ENCODE peak calls at places on chromosomes 7 and 10, in ten cellular contexts. Y, O, C, W, K, I, N, S, A and H are unnamed samples.

GRCh38 chr10:103241262-103242011 is 4.2 kb upstream of the RPEL1 start:
- DNase-seq in I (peak), K (peak), S (peak), C (no peak), A (no peak), N (no peak), O (no peak), Y (peak), W (no peak), H (no peak)

GRCh38 chr10:133379152-133379800 is at the start of gene PAOX:
- DNase-seq in C (no peak), Y (peak), N (peak), W (no peak), A (peak), S (no peak), O (peak), K (peak), I (no peak), H (no peak)

GRCh38 chr7:91287685-91288084 is 23.5 kb downstream of the FZD1 start:
- DNase-seq in I (peak), Y (no peak), K (no peak), N (no peak), S (no peak), O (no peak), A (no peak), C (no peak), W (no peak), H (no peak)

GRCh38 chr10:11165591-11166543 is 148.2 kb downstream of the CELF2 start:
- DNase-seq in O (no peak), Y (peak), K (peak), N (peak), W (no peak), A (peak), S (no peak), C (no peak), I (no peak), H (no peak)

GRCh38 chr7:139730746-139731612 is 46.8 kb downstream of the HIPK2 start:
- DNase-seq in S (no peak), I (peak), N (no peak), K (no peak), W (no peak), O (no peak), A (no peak), Y (peak), C (no peak), H (no peak)

GRCh38 chr7:31096882-31097258 is 44.8 kb downstream of the ADCYAP1R1 start:
- DNase-seq in O (no peak), K (no peak), W (no peak), S (no peak), C (no peak), A (no peak), I (no peak), Y (no peak), N (no peak), H (no peak)

GRCh38 chr10:92410501-92410900 is 119.5 kb downstream of the MARCHF5 start:
- DNase-seq in W (no peak), N (no peak), K (no peak), A (no peak), Y (no peak), O (no peak), S (no peak), I (no peak), C (no peak), H (no peak)

GRCh38 chr10:28676297-28676967 is 889 bp upstream of the BAMBI start:
- DNase-seq in O (peak), C (no peak), N (no peak), W (no peak), K (peak), S (no peak), I (no peak), Y (peak), A (no peak), H (no peak)

GRCh38 chr7:116610210-116610609 is 61.8 kb upstream of the MET start:
- DNase-seq in I (no peak), N (no peak), C (no peak), W (no peak), Y (no peak), K (no peak), A (no peak), O (no peak), S (no peak), H (no peak)

GRCh38 chr7:41709621-41710020 is 6.7 kb upstream of the INHBA start:
- DNase-seq in Y (no peak), A (no peak), I (no peak), N (no peak), S (no peak), K (no peak), O (no peak), C (no peak), W (no peak), H (no peak)

GRCh38 chr10:88111294-88111693 is 247.9 kb downstream of the PTEN start:
- DNase-seq in C (no peak), Y (no peak), O (no peak), W (no peak), N (no peak), S (no peak), K (no peak), I (no peak), A (no peak), H (no peak)

GRCh38 chr7:153430931-153431330 is 621.3 kb upstream of the DPP6 start:
- DNase-seq in C (no peak), S (no peak), N (no peak), W (no peak), O (peak), A (no peak), I (no peak), K (peak), Y (no peak), H (no peak)

GRCh38 chr10:121927841-121928527 is at the start of gene ATE1:
- DNase-seq in W (peak), N (peak), O (peak), K (peak), C (peak), I (peak), Y (peak), A (peak), S (peak), H (no peak)

GRCh38 chr7:158829021-158829341 is 328 bp downstream of the ESYT2 start:
- DNase-seq in N (no peak), A (peak), Y (no peak), S (peak), I (peak), K (peak), C (peak), O (no peak), W (no peak), H (no peak)

GRCh38 chr10:71657604-71658348 is 61.8 kb downstream of the C10orf105 start:
- DNase-seq in C (no peak), A (no peak), Y (no peak), I (no peak), S (no peak), N (peak), O (peak), K (peak), W (no peak), H (no peak)

GRCh38 chr10:125002044-125002422 is 60.1 kb downstream of the ZRANB1 start:
- DNase-seq in S (no peak), W (no peak), O (no peak), I (no peak), Y (no peak), K (no peak), A (peak), C (no peak), N (no peak), H (no peak)

GRCh38 chr7:91491868-91492267 is 227.6 kb downstream of the FZD1 start:
- DNase-seq in Y (no peak), I (no peak), O (no peak), W (no peak), N (no peak), C (no peak), S (no peak), A (no peak), K (no peak), H (no peak)

GRCh38 chr7:138125598-138126111 is 49.4 kb downstream of the AKR1D1 start:
- DNase-seq in C (no peak), I (no peak), O (no peak), A (no peak), N (no peak), W (no peak), K (no peak), S (no peak), Y (no peak), H (no peak)

GRCh38 chr10:42866115-42866995 is 83.8 kb downstream of the BMS1 start:
- DNase-seq in C (peak), Y (peak), W (peak), O (peak), K (peak), I (peak), A (peak), S (peak), N (peak), H (no peak)

GRCh38 chr7:114048386-114049235 is 129.8 kb upstream of the PPP1R3A start:
- DNase-seq in I (no peak), N (peak), Y (no peak), K (peak), W (no peak), A (no peak), O (no peak), C (no peak), S (peak), H (no peak)

GRCh38 chr10:103429647-103430046 is 22.5 kb downstream of the CALHM2 start:
- DNase-seq in S (no peak), C (no peak), K (no peak), O (no peak), W (no peak), A (no peak), N (no peak), Y (no peak), I (no peak), H (no peak)

GRCh38 chr10:69636626-69637550 is 6.8 kb downstream of the FAM241B start:
- DNase-seq in O (no peak), N (no peak), A (no peak), C (no peak), S (no peak), K (peak), Y (peak), W (no peak), I (no peak), H (no peak)

GRCh38 chr10:74109452-74109851 is 41.2 kb downstream of the AP3M1 start:
- DNase-seq in I (no peak), W (no peak), A (no peak), O (no peak), K (no peak), S (no peak), N (no peak), Y (no peak), C (no peak), H (no peak)

GRCh38 chr10:95247200-95247880 is 43.5 kb downstream of the PDLIM1 start:
- DNase-seq in W (no peak), A (no peak), O (no peak), C (peak), Y (no peak), K (no peak), N (no peak), S (peak), I (no peak), H (no peak)

GRCh38 chr7:42457663-42458062 is 220.7 kb upstream of the GLI3 start:
- DNase-seq in S (no peak), O (no peak), C (peak), K (no peak), W (no peak), I (no peak), A (no peak), Y (no peak), N (no peak), H (no peak)

GRCh38 chr7:100632951-100633717 is 8.2 kb downstream of the TFR2 start:
- DNase-seq in A (no peak), S (no peak), I (no peak), W (peak), Y (peak), K (peak), N (peak), O (peak), C (no peak), H (no peak)

GRCh38 chr10:11581213-11581612 is 30.2 kb downstream of the USP6NL start:
- DNase-seq in O (no peak), C (no peak), S (no peak), W (no peak), N (no peak), Y (no peak), A (no peak), K (no peak), I (no peak), H (no peak)

GRCh38 chr7:19117081-19117869 is at the start of gene TWIST1:
- DNase-seq in W (no peak), I (peak), C (no peak), A (no peak), K (peak), S (no peak), Y (no peak), O (peak), N (peak), H (no peak)

GRCh38 chr7:102875700-102876192 is 37.1 kb upstream of the LRRC17 start:
- DNase-seq in W (no peak), N (no peak), Y (no peak), C (no peak), I (no peak), A (no peak), K (no peak), O (no peak), S (peak), H (no peak)

GRCh38 chr7:24255139-24255538 is 28.9 kb upstream of the NPY start:
- DNase-seq in A (no peak), W (no peak), N (no peak), Y (no peak), O (no peak), K (no peak), C (no peak), I (no peak), S (no peak), H (no peak)

GRCh38 chr7:155346285-155346684 is 48.6 kb downstream of the INSIG1 start:
- DNase-seq in I (no peak), N (no peak), Y (no peak), K (no peak), S (no peak), C (no peak), O (no peak), W (no peak), A (no peak), H (no peak)

GRCh38 chr7:112036071-112036470 is 170.1 kb downstream of the DOCK4 start:
- DNase-seq in A (no peak), W (no peak), K (no peak), O (no peak), C (no peak), I (no peak), Y (no peak), N (no peak), S (no peak), H (no peak)

GRCh38 chr10:132257271-132257670 is 50.5 kb downstream of the STK32C start:
- DNase-seq in Y (no peak), C (no peak), K (no peak), O (no peak), W (no peak), S (no peak), N (peak), A (no peak), I (no peak), H (no peak)

GRCh38 chr7:47905071-47905920 is 43.0 kb downstream of the PKD1L1 start:
- DNase-seq in K (no peak), Y (no peak), I (no peak), A (no peak), W (no peak), O (no peak), N (no peak), C (peak), S (no peak), H (no peak)

GRCh38 chr10:56881218-56881617 is 520.2 kb upstream of the ZWINT start:
- DNase-seq in Y (no peak), N (no peak), C (no peak), O (no peak), K (no peak), W (no peak), A (no peak), I (no peak), S (no peak), H (no peak)

DNA sequence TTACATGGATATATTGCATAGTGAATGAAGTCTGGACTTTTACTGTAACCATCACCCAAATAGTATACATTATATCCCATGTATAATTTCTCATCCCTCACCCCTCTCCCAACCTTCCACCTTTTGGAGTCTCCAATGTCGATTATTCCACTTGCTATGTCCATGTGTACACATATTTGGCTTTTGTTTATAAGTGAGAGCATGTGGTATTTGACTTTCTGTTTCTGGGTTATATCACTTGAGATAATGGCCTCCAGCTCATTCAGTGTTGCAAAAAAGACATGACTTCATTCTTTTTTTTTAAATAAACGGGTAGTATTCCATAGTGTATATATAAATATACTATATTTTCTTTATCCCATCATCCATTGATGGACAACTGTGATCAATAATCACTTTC is 288.6 kb upstream of the BMPER start:
- DNase-seq in O (no peak), K (no peak), S (no peak), A (no peak), N (no peak), Y (no peak), I (no peak), C (no peak), W (no peak), H (no peak)
- TF ChIP-seq POLR2AphosphoS5 in O (no peak), K (no peak), S (no peak), A (no peak), N (no peak), Y (peak), I (no peak), C (no peak), W (no peak), H (no peak)

GRCh38 chr10:82321734-82322133 is 446.7 kb downstream of the NRG3 start:
- DNase-seq in Y (no peak), O (no peak), W (no peak), I (no peak), C (no peak), A (no peak), S (no peak), N (no peak), K (no peak), H (no peak)
- TF ChIP-seq POLR2AphosphoS5 in Y (no peak), O (no peak), W (no peak), I (no peak), C (no peak), A (no peak), S (no peak), N (no peak), K (no peak), H (no peak)

GRCh38 chr7:134449596-134450194 is 9.2 kb downstream of the AKR1B1 start:
- DNase-seq in I (no peak), N (no peak), K (no peak), S (no peak), C (no peak), Y (no peak), O (no peak), W (no peak), A (no peak), H (no peak)
- TF ChIP-seq POLR2AphosphoS5 in I (no peak), N (no peak), K (no peak), S (no peak), C (no peak), Y (no peak), O (no peak), W (no peak), A (no peak), H (no peak)

GRCh38 chr10:78846071-78846470 is 222.7 kb upstream of the ZMIZ1 start:
- DNase-seq in N (no peak), W (no peak), C (no peak), K (no peak), A (no peak), O (no peak), S (no peak), I (no peak), Y (no peak), H (no peak)
- TF ChIP-seq POLR2AphosphoS5 in N (no peak), W (no peak), C (no peak), K (no peak), A (no peak), O (no peak), S (no peak), I (no peak), Y (no peak), H (no peak)

GRCh38 chr10:44310762-44311562 is 73.9 kb downstream of the CXCL12 start:
- DNase-seq in I (peak), N (peak), S (no peak), W (peak), C (peak), Y (peak), O (peak), K (peak), A (peak), H (no peak)
- TF ChIP-seq POLR2AphosphoS5 in I (peak), N (no peak), S (no peak), W (no peak), C (peak), Y (no peak), O (peak), K (peak), A (no peak), H (no peak)

DNA sequence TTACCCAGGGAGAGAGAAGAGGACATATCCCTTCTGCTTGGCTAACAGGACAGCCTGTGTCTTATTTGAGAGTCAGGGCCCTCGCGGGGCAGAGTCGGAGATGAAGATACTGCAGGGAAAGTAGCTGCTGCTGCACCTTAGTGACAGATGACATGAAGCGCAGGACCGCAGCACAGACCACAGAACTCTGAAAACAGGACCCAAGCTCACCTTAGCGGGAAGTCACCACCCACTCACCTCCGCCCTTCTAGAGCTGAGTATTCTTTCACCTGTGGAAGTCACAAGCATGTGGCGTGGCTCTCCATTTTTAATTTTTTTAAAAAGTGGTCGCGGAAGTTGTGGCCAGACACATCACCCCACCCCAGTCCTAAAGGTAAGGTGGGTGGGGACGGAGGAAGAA is 191.4 kb downstream of the FAM107B start:
- DNase-seq in O (no peak), Y (peak), N (no peak), A (no peak), C (no peak), K (no peak), S (no peak), I (no peak), W (no peak), H (no peak)
- TF ChIP-seq POLR2AphosphoS5 in O (no peak), Y (no peak), N (no peak), A (no peak), C (no peak), K (no peak), S (no peak), I (no peak), W (no peak), H (no peak)

DNA sequence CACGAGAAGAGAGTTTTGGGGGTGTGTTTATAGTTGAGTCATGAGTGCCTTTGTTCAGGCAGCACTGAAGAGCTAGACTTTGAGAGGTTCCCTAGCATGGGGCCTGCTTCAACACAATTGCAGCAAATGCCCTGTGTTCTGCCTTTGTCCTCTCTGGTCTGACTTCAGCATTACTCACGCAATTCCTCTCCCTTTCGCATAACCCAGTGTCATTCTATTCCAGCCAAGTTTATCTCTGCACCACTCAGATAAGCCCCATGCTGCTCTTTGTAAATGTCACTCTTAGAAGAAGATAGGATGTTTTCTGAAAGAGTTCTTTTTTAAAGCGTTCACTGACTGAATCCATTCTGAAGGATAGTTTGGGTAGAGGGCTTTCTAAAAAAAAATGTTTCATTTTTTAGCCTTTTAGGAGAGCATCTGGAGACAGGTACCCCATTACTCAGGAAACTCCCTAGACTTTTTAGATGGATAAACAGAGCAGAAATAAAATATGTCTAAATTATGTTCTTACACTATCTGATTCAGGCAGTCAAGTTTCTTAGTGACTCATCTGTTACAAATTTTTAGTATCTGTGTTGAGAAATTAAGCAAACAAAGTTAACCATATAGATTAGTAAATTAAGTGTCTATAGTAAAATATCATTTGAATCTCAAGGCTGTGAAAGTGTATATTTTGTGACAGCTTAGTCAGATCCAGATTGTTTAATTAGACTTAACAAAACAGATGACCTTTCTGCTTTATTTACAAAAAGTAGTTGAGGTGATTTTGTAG is 318.5 kb downstream of the GPR158 start:
- DNase-seq in O (no peak), C (no peak), S (no peak), Y (no peak), I (no peak), K (peak), N (peak), W (no peak), A (no peak), H (no peak)
- TF ChIP-seq POLR2AphosphoS5 in O (no peak), C (no peak), S (no peak), Y (no peak), I (no peak), K (no peak), N (no peak), W (no peak), A (no peak), H (no peak)

GRCh38 chr10:130046591-130046990 is 64.0 kb downstream of the C10orf143 start:
- DNase-seq in I (no peak), N (no peak), O (no peak), K (peak), Y (no peak), S (no peak), A (no peak), C (no peak), W (no peak), H (no peak)
- TF ChIP-seq POLR2AphosphoS5 in I (no peak), N (no peak), O (no peak), K (no peak), Y (no peak), S (no peak), A (no peak), C (no peak), W (no peak), H (no peak)